ENCODE peak calls at places on chromosomes 16 and 17, in five cellular contexts. One of them, this sample, is unnamed.

GRCh38 chr16:61798741-61799140 is 237.5 kb downstream of the CDH8 start:
- DNase-seq in tibial nerve: no peak
- DNase-seq in AG04450: no peak
- DNase-seq in mesendoderm: no peak
- DNase-seq in uterus: no peak
- DNase-seq in this sample: no peak

GRCh38 chr16:78563905-78564304 is 464.5 kb downstream of the WWOX start:
- DNase-seq in tibial nerve: no peak
- DNase-seq in AG04450: no peak
- DNase-seq in mesendoderm: no peak
- DNase-seq in uterus: no peak
- DNase-seq in this sample: no peak

GRCh38 chr17:21263351-21263750 is 10.1 kb upstream of the NATD1 start:
- DNase-seq in tibial nerve: no peak
- DNase-seq in AG04450: no peak
- DNase-seq in mesendoderm: no peak
- DNase-seq in uterus: no peak
- DNase-seq in this sample: no peak

GRCh38 chr17:62625184-62625869 is 2.1 kb upstream of the MRC2 start:
- DNase-seq in tibial nerve: no peak
- DNase-seq in AG04450: no peak
- DNase-seq in mesendoderm: no peak
- DNase-seq in uterus: no peak
- DNase-seq in this sample: no peak

GRCh38 chr17:3852561-3852960 is 6.5 kb upstream of the NCBP3 start:
- DNase-seq in tibial nerve: no peak
- DNase-seq in AG04450: no peak
- DNase-seq in mesendoderm: no peak
- DNase-seq in uterus: no peak
- DNase-seq in this sample: peak

GRCh38 chr16:20821682-20822081 is 15.4 kb downstream of the REXO5 start:
- DNase-seq in tibial nerve: no peak
- DNase-seq in AG04450: no peak
- DNase-seq in mesendoderm: no peak
- DNase-seq in uterus: no peak
- DNase-seq in this sample: no peak

GRCh38 chr17:78271419-78272160 is 40.2 kb downstream of the TMEM235 start:
- DNase-seq in tibial nerve: no peak
- DNase-seq in AG04450: no peak
- DNase-seq in mesendoderm: peak
- DNase-seq in uterus: no peak
- DNase-seq in this sample: no peak

GRCh38 chr17:57284583-57284982 is 28.3 kb downstream of the MSI2 start:
- DNase-seq in tibial nerve: no peak
- DNase-seq in AG04450: no peak
- DNase-seq in mesendoderm: no peak
- DNase-seq in uterus: no peak
- DNase-seq in this sample: no peak

GRCh38 chr16:14682121-14682520 is 12.0 kb downstream of the PLA2G10 start:
- DNase-seq in tibial nerve: no peak
- DNase-seq in AG04450: no peak
- DNase-seq in mesendoderm: no peak
- DNase-seq in uterus: no peak
- DNase-seq in this sample: no peak

GRCh38 chr17:33267279-33267790 is 25.8 kb downstream of the ASIC2 start:
- DNase-seq in tibial nerve: no peak
- DNase-seq in AG04450: peak
- DNase-seq in mesendoderm: no peak
- DNase-seq in uterus: no peak
- DNase-seq in this sample: no peak

GRCh38 chr17:61565213-61565612 is 25.8 kb downstream of the NACA2 start:
- DNase-seq in tibial nerve: no peak
- DNase-seq in AG04450: no peak
- DNase-seq in mesendoderm: no peak
- DNase-seq in uterus: no peak
- DNase-seq in this sample: no peak

GRCh38 chr16:79838860-79839259 is 238.3 kb upstream of the MAF start:
- DNase-seq in tibial nerve: no peak
- DNase-seq in AG04450: no peak
- DNase-seq in mesendoderm: no peak
- DNase-seq in uterus: peak
- DNase-seq in this sample: no peak

GRCh38 chr17:61908292-61909037 is 19.3 kb downstream of the INTS2 start:
- DNase-seq in tibial nerve: no peak
- DNase-seq in AG04450: no peak
- DNase-seq in mesendoderm: no peak
- DNase-seq in uterus: no peak
- DNase-seq in this sample: no peak

GRCh38 chr17:64007838-64008282 is 9.7 kb downstream of the PRR29 start:
- DNase-seq in tibial nerve: no peak
- DNase-seq in AG04450: no peak
- DNase-seq in mesendoderm: no peak
- DNase-seq in uterus: no peak
- DNase-seq in this sample: no peak

GRCh38 chr16:27404163-27404823 is 2.3 kb downstream of the IL21R start:
- DNase-seq in tibial nerve: no peak
- DNase-seq in AG04450: no peak
- DNase-seq in mesendoderm: no peak
- DNase-seq in uterus: no peak
- DNase-seq in this sample: no peak

GRCh38 chr16:27402569-27402963 is 592 bp downstream of the IL21R start:
- DNase-seq in tibial nerve: no peak
- DNase-seq in AG04450: no peak
- DNase-seq in mesendoderm: no peak
- DNase-seq in uterus: no peak
- DNase-seq in this sample: no peak

GRCh38 chr16:27403601-27403992 is 1.6 kb downstream of the IL21R start:
- DNase-seq in tibial nerve: no peak
- DNase-seq in AG04450: no peak
- DNase-seq in mesendoderm: no peak
- DNase-seq in uterus: no peak
- DNase-seq in this sample: no peak

GRCh38 chr16:27401768-27402568 is at the start of gene IL21R:
- DNase-seq in tibial nerve: no peak
- DNase-seq in AG04450: no peak
- DNase-seq in mesendoderm: no peak
- DNase-seq in uterus: peak
- DNase-seq in this sample: peak

GRCh38 chr16:27402964-27403600 is 1.1 kb downstream of the IL21R start:
- DNase-seq in tibial nerve: no peak
- DNase-seq in AG04450: no peak
- DNase-seq in mesendoderm: no peak
- DNase-seq in uterus: no peak
- DNase-seq in this sample: no peak
- H3K4me3 ChIP-seq in tibial nerve: peak
- H3K4me3 ChIP-seq in AG04450: no peak
- H3K4me3 ChIP-seq in mesendoderm: no peak
- H3K4me3 ChIP-seq in uterus: no peak
- H3K4me3 ChIP-seq in this sample: no peak

GRCh38 chr16:15811416-15811777 is 45.4 kb downstream of the MYH11 start:
- DNase-seq in tibial nerve: no peak
- DNase-seq in AG04450: no peak
- DNase-seq in mesendoderm: no peak
- DNase-seq in uterus: no peak
- DNase-seq in this sample: no peak

GRCh38 chr16:15810411-15810810 is 46.4 kb downstream of the MYH11 start:
- DNase-seq in tibial nerve: no peak
- DNase-seq in AG04450: no peak
- DNase-seq in mesendoderm: no peak
- DNase-seq in uterus: no peak
- DNase-seq in this sample: no peak

GRCh38 chr16:15810949-15811348 is 45.9 kb downstream of the MYH11 start:
- DNase-seq in tibial nerve: no peak
- DNase-seq in AG04450: no peak
- DNase-seq in mesendoderm: no peak
- DNase-seq in uterus: no peak
- DNase-seq in this sample: no peak

GRCh38 chr16:15808071-15808470 is 48.8 kb downstream of the MYH11 start:
- DNase-seq in tibial nerve: no peak
- DNase-seq in AG04450: no peak
- DNase-seq in mesendoderm: no peak
- DNase-seq in uterus: no peak
- DNase-seq in this sample: no peak

DNA sequence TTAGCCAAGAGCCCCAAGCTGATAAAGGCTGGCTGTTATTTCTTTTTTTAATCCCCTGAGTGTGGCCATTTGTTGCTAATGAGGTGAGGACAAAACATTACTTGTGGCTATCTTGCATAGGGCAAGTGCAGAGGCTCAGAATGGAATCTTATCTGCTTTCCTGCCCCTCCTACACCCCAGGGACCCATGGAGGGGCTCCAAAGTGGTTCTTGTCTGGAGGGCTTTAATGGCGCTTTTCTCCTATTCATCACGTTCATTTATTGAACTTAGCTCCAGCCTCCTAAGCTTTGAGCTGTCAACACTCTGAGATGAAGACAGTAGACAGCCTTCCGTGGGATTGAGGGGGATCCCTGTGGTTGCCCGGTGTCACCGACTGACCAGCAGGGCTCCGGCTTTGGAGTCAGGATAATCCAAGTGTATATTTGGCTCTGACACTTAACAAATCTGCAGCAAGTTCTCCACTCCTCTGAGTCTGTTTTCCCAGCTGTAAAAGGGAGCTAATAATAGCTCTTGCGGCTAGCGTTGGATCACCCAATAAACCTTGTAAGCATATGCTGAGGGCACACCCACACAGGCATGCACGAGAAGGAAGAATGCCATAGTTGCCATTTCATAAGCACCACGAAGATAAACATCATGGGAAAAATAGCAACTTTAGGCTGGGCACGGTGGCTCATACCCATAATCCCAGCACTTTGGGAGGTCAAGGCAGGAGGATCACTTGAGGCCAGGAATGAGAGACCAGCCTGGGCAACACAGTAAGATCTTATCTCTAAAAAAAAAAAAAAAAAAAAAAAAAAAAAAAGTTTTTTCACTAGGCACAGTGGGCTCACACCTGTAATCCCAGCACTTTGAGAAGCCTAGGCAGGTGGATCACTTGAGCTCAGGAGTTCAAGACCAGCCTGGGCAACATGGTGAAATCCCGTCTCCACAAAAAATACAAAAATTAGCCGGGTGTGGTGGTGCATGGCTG is 44.8 kb downstream of the MYH11 start:
- DNase-seq in tibial nerve: no peak
- DNase-seq in AG04450: peak
- DNase-seq in mesendoderm: peak
- DNase-seq in uterus: no peak
- DNase-seq in this sample: no peak
- H3K27ac ChIP-seq in tibial nerve: no peak
- H3K27ac ChIP-seq in AG04450: no peak
- H3K27ac ChIP-seq in mesendoderm: no peak
- H3K27ac ChIP-seq in uterus: peak
- H3K27ac ChIP-seq in this sample: no peak

DNA sequence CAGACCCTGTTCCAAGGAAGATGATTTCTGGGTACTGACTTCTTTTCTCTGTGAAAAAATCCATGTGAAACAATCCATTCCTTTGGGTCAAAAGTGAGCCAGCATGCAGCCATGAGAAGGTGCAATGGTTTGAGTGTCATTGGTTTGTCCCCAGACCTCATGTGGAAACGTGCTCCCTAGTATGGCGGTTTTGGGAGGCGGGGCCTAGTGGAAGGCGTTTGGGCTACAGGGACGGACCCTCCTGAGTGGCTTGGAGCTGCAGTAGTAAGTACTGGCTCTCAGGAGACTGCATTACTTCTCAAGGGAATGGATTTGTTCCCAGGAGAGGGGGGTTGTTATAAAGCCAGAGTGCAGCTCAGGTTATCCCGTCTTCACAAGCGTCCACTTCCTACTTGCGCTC is 19.4 kb downstream of the ELAC2 start:
- DNase-seq in tibial nerve: no peak
- DNase-seq in AG04450: no peak
- DNase-seq in mesendoderm: no peak
- DNase-seq in uterus: no peak
- DNase-seq in this sample: no peak
- H3K4me3 ChIP-seq in tibial nerve: no peak
- H3K4me3 ChIP-seq in AG04450: no peak
- H3K4me3 ChIP-seq in mesendoderm: no peak
- H3K4me3 ChIP-seq in uterus: no peak
- H3K4me3 ChIP-seq in this sample: no peak

GRCh38 chr16:3305109-3306068 is at the start of the genes TIGD7 and ZNF75A:
- DNase-seq in tibial nerve: peak
- DNase-seq in AG04450: peak
- DNase-seq in mesendoderm: peak
- DNase-seq in uterus: peak
- DNase-seq in this sample: peak
- H3K27ac ChIP-seq in tibial nerve: peak
- H3K27ac ChIP-seq in AG04450: peak
- H3K27ac ChIP-seq in mesendoderm: peak
- H3K27ac ChIP-seq in uterus: peak
- H3K27ac ChIP-seq in this sample: peak

DNA sequence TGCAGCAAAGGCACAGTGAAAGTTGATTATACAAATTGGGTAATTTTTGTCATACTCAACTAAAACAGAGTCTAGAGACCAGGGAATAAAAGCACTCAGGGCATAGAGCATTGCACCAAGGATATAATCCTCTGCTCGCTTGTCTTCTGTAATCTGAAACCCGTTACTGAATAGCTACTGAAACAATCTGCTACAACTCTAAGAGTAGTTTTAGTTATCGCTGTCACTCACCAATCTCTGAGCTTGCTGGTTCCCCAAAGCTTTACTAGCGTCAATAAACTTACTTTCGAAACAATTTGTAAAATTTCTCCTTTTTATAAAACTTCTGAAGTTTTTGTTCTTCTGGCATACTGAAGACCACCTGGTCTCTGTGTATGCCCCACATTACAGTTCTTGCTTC is 22.9 kb upstream of the SLC35G3 start:
- DNase-seq in tibial nerve: no peak
- DNase-seq in AG04450: no peak
- DNase-seq in mesendoderm: no peak
- DNase-seq in uterus: no peak
- DNase-seq in this sample: no peak
- H3K4me3 ChIP-seq in tibial nerve: no peak
- H3K4me3 ChIP-seq in AG04450: no peak
- H3K4me3 ChIP-seq in mesendoderm: no peak
- H3K4me3 ChIP-seq in uterus: no peak
- H3K4me3 ChIP-seq in this sample: no peak

GRCh38 chr17:72192409-72193192 is 71.8 kb downstream of the SOX9 start:
- DNase-seq in tibial nerve: no peak
- DNase-seq in AG04450: peak
- DNase-seq in mesendoderm: peak
- DNase-seq in uterus: no peak
- DNase-seq in this sample: no peak
- H3K27ac ChIP-seq in tibial nerve: no peak
- H3K27ac ChIP-seq in AG04450: peak
- H3K27ac ChIP-seq in mesendoderm: no peak
- H3K27ac ChIP-seq in uterus: no peak
- H3K27ac ChIP-seq in this sample: peak

GRCh38 chr16:82681592-82681991 is 54.8 kb downstream of the CDH13 start:
- DNase-seq in tibial nerve: no peak
- DNase-seq in AG04450: no peak
- DNase-seq in mesendoderm: no peak
- DNase-seq in uterus: no peak
- DNase-seq in this sample: no peak
- H3K4me3 ChIP-seq in tibial nerve: no peak
- H3K4me3 ChIP-seq in AG04450: no peak
- H3K4me3 ChIP-seq in mesendoderm: no peak
- H3K4me3 ChIP-seq in uterus: no peak
- H3K4me3 ChIP-seq in this sample: no peak

This sample was measured in dorsolateral prefrontal cortex.